ENCODE peak calls at places on chromosomes 4 and X, in four cellular contexts. Y is stimulated activated CD4-positive, alpha-beta T cell treated with anti-CD3 and anti-CD28 coated beads, Interleukin-1b, Interleukin-23, amount 100 ng/mL, for 24 hours; G is amniotic epithelial cell; K is hypothalamus. O is an unnamed sample.

GRCh38 chr4:53962516-53963225 is 101.7 kb downstream of the CHIC2 start:
- DNase-seq in Y (no peak), G (peak), K (no peak), O (peak)

GRCh38 chr4:83629945-83630684 is 94.2 kb downstream of the GPAT3 start:
- DNase-seq in Y (no peak), G (peak), K (no peak), O (peak)

GRCh38 chr4:185036842-185037241 is 18.6 kb downstream of the HELT start:
- DNase-seq in Y (no peak), G (no peak), K (no peak), O (no peak)

GRCh38 chrX:154357205-154357604 is 17.2 kb downstream of the FLNA start:
- DNase-seq in Y (no peak), G (no peak), K (no peak), O (no peak)

GRCh38 chrX:153844509-153845082 is 14.3 kb upstream of the PDZD4 start:
- DNase-seq in Y (no peak), G (no peak), K (no peak), O (no peak)

GRCh38 chr4:159052315-159052714 is 50.6 kb upstream of the RAPGEF2 start:
- DNase-seq in Y (no peak), G (no peak), K (no peak), O (no peak)

GRCh38 chr4:24164054-24164453 is 274.2 kb upstream of the PPARGC1A start:
- DNase-seq in Y (no peak), G (no peak), K (no peak), O (no peak)

GRCh38 chr4:8293131-8293975 is 23.8 kb downstream of the HTRA3 start:
- DNase-seq in Y (no peak), G (no peak), K (no peak), O (no peak)

GRCh38 chrX:55490974-55491373 is 1.3 kb upstream of the USP51 start:
- DNase-seq in Y (no peak), G (no peak), K (no peak), O (no peak)

GRCh38 chr4:166996216-166996615 is 238.1 kb downstream of the SPOCK3 start:
- DNase-seq in Y (no peak), G (no peak), K (no peak), O (no peak)

GRCh38 chr4:74456849-74457395 is 12.0 kb downstream of the AREG start:
- DNase-seq in Y (no peak), G (peak), K (no peak), O (no peak)

GRCh38 chr4:142222127-142222526 is 585.7 kb downstream of the IL15 start:
- DNase-seq in Y (no peak), G (peak), K (no peak), O (peak)

GRCh38 chr4:4455199-4455865 is 68.4 kb downstream of the NSG1 start:
- DNase-seq in Y (no peak), G (no peak), K (no peak), O (no peak)

GRCh38 chrX:119693032-119693995 is at the start of gene SEPTIN6:
- DNase-seq in Y (peak), G (peak), K (no peak), O (peak)

GRCh38 chr4:169963998-169964397 is 62.2 kb downstream of the MFAP3L start:
- DNase-seq in Y (no peak), G (no peak), K (no peak), O (no peak)

GRCh38 chrX:144637731-144638130 is 609.6 kb upstream of the SPANXN1 start:
- DNase-seq in Y (no peak), G (no peak), K (no peak), O (no peak)

GRCh38 chrX:30620980-30621716 is 32.1 kb upstream of the GK start:
- DNase-seq in Y (no peak), G (peak), K (no peak), O (peak)